ENCODE peak calls at places on chromosome 1, in eight cellular contexts. M, D, U, J, Z, W, R and K are unnamed samples.
A peak's percentile ranks its signal among the peaks of the same experiment; 100 is the strongest.

GRCh38 chr1:244173765-244174164 is 122.7 kb downstream of the ZBTB18 start:
- DNase-seq in M (no peak), D (no peak), U (no peak), J (no peak), Z (no peak), W (no peak), R (no peak), K (no peak)

GRCh38 chr1:216183007-216183406 is 240.2 kb downstream of the USH2A start:
- DNase-seq in M (peak; percentile 18), D (peak; percentile 84), U (no peak), J (no peak), Z (no peak), W (peak; percentile 76), R (peak; percentile 65), K (no peak)

GRCh38 chr1:68173283-68174172 is 58.8 kb downstream of the WLS start:
- DNase-seq in M (no peak), D (no peak), U (no peak), J (no peak), Z (peak; percentile 55), W (peak; percentile 59), R (no peak), K (no peak)

GRCh38 chr1:169184812-169185211 is 78.3 kb downstream of the ATP1B1 start:
- DNase-seq in M (no peak), D (peak; percentile 48), U (no peak), J (no peak), Z (no peak), W (no peak), R (peak; percentile 6), K (no peak)

GRCh38 chr1:30312226-30312625 is 411.2 kb downstream of the MATN1 start:
- DNase-seq in M (no peak), D (no peak), U (no peak), J (no peak), Z (no peak), W (no peak), R (no peak), K (no peak)

GRCh38 chr1:181743878-181744312 is 260.6 kb downstream of the CACNA1E start:
- DNase-seq in M (no peak), D (no peak), U (no peak), J (no peak), Z (no peak), W (peak; percentile 15), R (no peak), K (no peak)

GRCh38 chr1:62435231-62436038 is 1.4 kb upstream of the USP1 start:
- DNase-seq in M (no peak), D (peak; percentile 21), U (no peak), J (peak; percentile 10), Z (no peak), W (no peak), R (no peak), K (no peak)

GRCh38 chr1:48749068-48749467 is 27.6 kb downstream of the BEND5 start:
- DNase-seq in M (no peak), D (no peak), U (no peak), J (no peak), Z (no peak), W (no peak), R (no peak), K (no peak)

GRCh38 chr1:28236656-28237331 is 870 bp downstream of the ATP5IF1 start:
- DNase-seq in M (no peak), D (peak; percentile 31), U (peak; percentile 20), J (no peak), Z (no peak), W (no peak), R (peak; percentile 8), K (no peak)

GRCh38 chr1:147781056-147781471 is 20.7 kb upstream of the GJA5 start:
- DNase-seq in M (no peak), D (peak; percentile 66), U (no peak), J (no peak), Z (no peak), W (peak; percentile 95), R (peak; percentile 57), K (no peak)

GRCh38 chr1:36469163-36469562 is 5.0 kb upstream of the MRPS15 start:
- DNase-seq in M (no peak), D (no peak), U (no peak), J (no peak), Z (no peak), W (no peak), R (no peak), K (no peak)

GRCh38 chr1:59062743-59063142 is 234.2 kb upstream of the FGGY start:
- DNase-seq in M (peak; percentile 54), D (peak; percentile 21), U (no peak), J (no peak), Z (no peak), W (peak; percentile 66), R (no peak), K (no peak)

DNA sequence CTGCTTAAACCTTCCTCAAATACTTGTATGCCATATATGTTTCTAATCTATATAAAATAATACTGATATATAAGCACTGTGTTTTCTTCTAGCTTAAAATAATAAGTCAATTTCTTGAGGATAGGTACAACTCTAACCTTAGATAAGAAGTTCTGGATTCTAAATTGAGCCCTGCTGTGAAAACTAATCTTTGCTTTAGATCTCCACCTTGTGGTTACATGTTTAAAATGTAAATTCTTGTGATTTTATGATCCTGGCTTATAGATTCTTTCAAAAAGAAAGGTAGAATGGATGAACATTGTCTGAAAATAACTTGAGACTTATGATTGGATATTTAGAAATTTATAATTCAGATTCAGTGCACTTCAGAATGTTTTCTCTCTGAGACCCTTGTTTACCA is 38.9 kb upstream of the HMCN1 start:
- DNase-seq in M (no peak), D (peak; percentile 20), U (no peak), J (no peak), Z (peak; percentile 42), W (peak; percentile 34), R (no peak), K (peak; percentile 22)
- TF ChIP-seq CTCF in M (peak; percentile 36), D (peak; percentile 45), U (peak; percentile 37), J (no peak), Z (peak; percentile 30), W (peak; percentile 52), R (peak; percentile 27), K (peak; percentile 68)

DNA sequence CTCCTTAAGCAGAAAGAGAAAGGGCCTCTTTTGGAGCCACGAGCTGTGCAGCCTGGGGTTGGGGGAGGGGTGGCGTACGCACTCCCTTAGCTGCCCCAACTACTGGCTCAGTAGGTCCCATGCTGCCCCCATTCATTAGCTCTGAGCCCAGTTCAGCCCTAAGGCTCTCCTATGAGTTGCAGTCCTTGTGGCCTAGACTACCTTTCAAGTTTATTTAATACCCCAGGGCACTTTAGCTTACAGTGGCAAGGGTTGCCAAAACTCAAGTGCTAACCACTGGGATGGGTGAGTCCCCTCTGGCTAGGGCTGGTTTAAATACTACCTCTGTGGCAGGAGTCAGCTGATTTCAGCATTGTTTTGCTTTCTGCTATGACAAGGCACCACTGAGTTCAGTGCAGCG is 118.2 kb downstream of the ODF2L start:
- DNase-seq in M (no peak), D (no peak), U (no peak), J (no peak), Z (no peak), W (no peak), R (peak; percentile 10), K (no peak)
- TF ChIP-seq EZH2phosphoT487 in M (no peak), D (no peak), U (no peak), J (no peak), Z (no peak), W (no peak), R (no peak), K (no peak)

DNA sequence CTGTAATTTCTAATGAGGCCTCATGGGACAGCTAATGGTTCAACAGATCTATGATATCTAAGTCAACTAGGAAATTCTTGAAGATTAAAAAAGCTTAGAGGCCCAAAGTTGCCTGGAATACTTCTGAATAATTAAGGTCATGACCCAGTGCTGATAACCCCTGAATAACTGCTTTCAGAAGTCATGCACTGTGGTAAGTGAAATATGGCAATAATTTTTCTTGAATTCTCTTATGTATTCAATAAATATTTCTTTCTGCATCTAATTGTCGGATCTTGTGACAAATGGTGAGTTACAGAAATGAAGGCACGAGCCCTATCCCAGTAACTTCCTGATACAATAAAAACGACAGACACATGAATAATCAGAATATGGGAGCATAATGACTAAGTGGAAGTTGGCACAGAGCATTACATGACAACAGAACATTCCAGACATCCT is 219.3 kb upstream of the GREM2 start:
- DNase-seq in M (no peak), D (no peak), U (no peak), J (no peak), Z (no peak), W (peak; percentile 86), R (no peak), K (no peak)
- TF ChIP-seq CTCF in M (no peak), D (no peak), U (no peak), J (no peak), Z (no peak), W (no peak), R (no peak), K (no peak)

DNA sequence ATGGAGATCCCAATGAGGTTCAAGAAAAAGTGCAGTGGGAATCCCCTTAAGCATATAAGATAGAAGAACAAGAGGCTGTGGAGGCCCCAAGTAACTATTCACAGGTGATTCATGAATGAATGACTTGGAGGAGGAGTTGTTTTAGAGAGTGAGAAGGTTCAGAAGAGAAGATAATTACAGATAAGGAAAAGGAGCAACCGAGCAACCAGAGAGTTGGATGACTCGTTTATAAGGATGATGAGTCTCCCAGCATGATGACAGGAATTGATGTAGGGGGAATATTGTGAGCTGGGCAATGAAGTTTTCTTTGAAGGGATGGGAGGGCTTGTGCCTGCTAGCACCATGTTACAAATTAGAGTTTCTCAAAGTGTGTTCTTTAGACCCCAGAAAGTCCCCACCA is 9.8 kb downstream of the C8A start:
- DNase-seq in M (no peak), D (no peak), U (no peak), J (no peak), Z (no peak), W (no peak), R (no peak), K (no peak)
- TF ChIP-seq EZH2phosphoT487 in M (no peak), D (no peak), U (no peak), J (no peak), Z (no peak), W (no peak), R (no peak), K (no peak)

GRCh38 chr1:245440933-245441332 is 286.1 kb downstream of the KIF26B start:
- DNase-seq in M (no peak), D (no peak), U (no peak), J (no peak), Z (no peak), W (no peak), R (no peak), K (no peak)
- TF ChIP-seq CTCF in M (no peak), D (no peak), U (no peak), J (no peak), Z (no peak), W (no peak), R (no peak), K (no peak)

GRCh38 chr1:229088711-229089110 is 182.2 kb upstream of the RAB4A start:
- DNase-seq in M (no peak), D (no peak), U (no peak), J (no peak), Z (no peak), W (no peak), R (no peak), K (no peak)
- TF ChIP-seq EZH2phosphoT487 in M (no peak), D (no peak), U (no peak), J (no peak), Z (no peak), W (no peak), R (no peak), K (no peak)

GRCh38 chr1:89149229-89149628 is 23.3 kb upstream of the GBP2 start:
- DNase-seq in M (peak; percentile 58), D (peak; percentile 52), U (no peak), J (no peak), Z (no peak), W (peak; percentile 33), R (peak; percentile 49), K (no peak)
- TF ChIP-seq CTCF in M (peak; percentile 34), D (peak; percentile 19), U (peak; percentile 35), J (no peak), Z (no peak), W (peak; percentile 43), R (peak; percentile 32), K (no peak)